ENCODE peak calls at places on chromosome 14, in five cellular contexts. K is A549, N is GM04503, O is tibial artery, D is H7. F is an unnamed sample.
A peak's percentile ranks its signal among the peaks of the same experiment; 100 is the strongest.

GRCh38 chr14:103628684-103629502 is at the start of gene KLC1:
- DNase-seq in K (peak; percentile 71), O (peak; percentile 77), D (peak; percentile 96), N (no peak), F (peak; percentile 89)

GRCh38 chr14:50452979-50453705 is 56.5 kb upstream of the CDKL1 start:
- DNase-seq in K (no peak), D (no peak), N (peak; percentile 57), O (no peak), F (no peak)

GRCh38 chr14:87993485-87993809 is 465 bp upstream of the GALC start:
- DNase-seq in N (no peak), O (no peak), K (no peak), D (no peak), F (no peak)

GRCh38 chr14:32507029-32507984 is 178.2 kb downstream of the AKAP6 start:
- DNase-seq in K (peak; percentile 7), D (no peak), O (no peak), N (peak; percentile 82), F (no peak)

GRCh38 chr14:56514663-56515371 is 64.8 kb upstream of the TMEM260 start:
- DNase-seq in O (no peak), K (no peak), D (no peak), N (no peak), F (no peak)

GRCh38 chr14:24274101-24274543 is 2.7 kb upstream of the RABGGTA start:
- DNase-seq in N (no peak), D (no peak), K (no peak), O (no peak), F (no peak)

GRCh38 chr14:69370061-69370460 is 28.0 kb downstream of the ERH start:
- DNase-seq in N (no peak), D (no peak), K (no peak), O (no peak), F (no peak)

GRCh38 chr14:69152181-69152943 is 557 bp downstream of the DCAF5 start:
- DNase-seq in K (no peak), O (no peak), N (no peak), D (peak; percentile 77), F (no peak)

GRCh38 chr14:95770777-95771176 is 56.9 kb upstream of the TCL1A start:
- DNase-seq in K (no peak), N (no peak), D (no peak), O (no peak), F (no peak)

GRCh38 chr14:72554994-72555608 is 338.8 kb downstream of the DPF3 start:
- DNase-seq in N (no peak), O (no peak), K (no peak), D (no peak), F (no peak)

GRCh38 chr14:51323492-51323891 is 83.4 kb downstream of the TMX1 start:
- DNase-seq in D (no peak), N (no peak), O (no peak), K (no peak), F (no peak)

GRCh38 chr14:101713641-101714349 is 47.7 kb upstream of the PPP2R5C start:
- DNase-seq in D (peak; percentile 2), K (no peak), N (no peak), O (no peak), F (no peak)

GRCh38 chr14:76910371-76910890 is 84.2 kb downstream of the LRRC74A start:
- DNase-seq in O (no peak), K (no peak), D (no peak), N (no peak), F (no peak)

GRCh38 chr14:104186575-104186974 is 48.2 kb downstream of the KIF26A start:
- DNase-seq in D (peak; percentile 73), N (no peak), K (no peak), O (no peak), F (no peak)

GRCh38 chr14:36293824-36294223 is 26.6 kb downstream of the MBIP start:
- DNase-seq in K (no peak), O (no peak), D (no peak), N (peak; percentile 34), F (no peak)

GRCh38 chr14:93713726-93714405 is 74.4 kb downstream of the PRIMA1 start:
- DNase-seq in D (peak; percentile 48), O (no peak), N (no peak), K (no peak), F (no peak)

GRCh38 chr14:23049011-23049410 is 7.0 kb downstream of the PSMB11 start:
- DNase-seq in K (no peak), D (no peak), O (no peak), N (no peak), F (no peak)

GRCh38 chr14:68589447-68590232 is 203.2 kb downstream of the ZFP36L1 start:
- DNase-seq in D (no peak), O (peak; percentile 52), K (no peak), N (peak; percentile 85), F (peak; percentile 71)

GRCh38 chr14:69850086-69850735 is 29.0 kb upstream of the SMOC1 start:
- DNase-seq in N (no peak), O (no peak), D (peak; percentile 75), K (no peak), F (no peak)

GRCh38 chr14:72902802-72903530 is 9.1 kb upstream of the DPF3 start:
- DNase-seq in K (no peak), O (no peak), D (no peak), N (no peak), F (no peak)

GRCh38 chr14:94161979-94162378 is 12.1 kb upstream of the PPP4R4 start:
- DNase-seq in N (no peak), O (no peak), D (no peak), K (no peak), F (no peak)

GRCh38 chr14:85534435-85534834 is 4.5 kb downstream of the FLRT2 start:
- DNase-seq in K (no peak), D (peak; percentile 22), O (no peak), N (no peak), F (no peak)

GRCh38 chr14:102993523-102993922 is 63.8 kb downstream of the CDC42BPB start:
- DNase-seq in O (no peak), D (no peak), N (no peak), K (peak; percentile 89), F (no peak)

GRCh38 chr14:93065272-93065730 is 50.4 kb downstream of the ITPK1 start:
- DNase-seq in K (no peak), D (no peak), N (no peak), O (no peak), F (no peak)

F was measured in left ventricle myocardium inferior.